ENCODE peak calls at places on chromosomes 7 and 10, in ten cellular contexts. G is mesendoderm; D is effector CD8-positive, alpha-beta T cell; S is activated CD4-positive, alpha-beta T cell treated with anti-CD3 and anti-CD28 coated beads, Interleukin-2, amount 10 ng/mL, durations not matched to agents 7 days and 5 days; L is NCI-H1105; H is cardiac septum; Y is GM03348; U is COR-L47; W is amygdala; X is GM10248. V is an unnamed sample.

GRCh38 chr7:101558742-101559325 is 70.3 kb downstream of the MYL10 start:
- DNase-seq in X (peak), Y (no peak), S (no peak), U (no peak), G (no peak), W (no peak), L (no peak), D (no peak), H (peak), V (no peak)

GRCh38 chr7:34191766-34192550 is 286.6 kb downstream of the BMPER start:
- DNase-seq in L (no peak), S (no peak), U (no peak), G (no peak), W (peak), X (no peak), D (no peak), H (no peak), Y (no peak), V (no peak)

GRCh38 chr10:69807122-69807521 is 5.4 kb downstream of the COL13A1 start:
- DNase-seq in H (no peak), U (no peak), X (no peak), G (no peak), D (no peak), Y (peak), L (no peak), S (no peak), W (no peak), V (no peak)

GRCh38 chr7:77651544-77652162 is 44.6 kb upstream of the RSBN1L start:
- DNase-seq in W (no peak), G (peak), U (peak), H (no peak), L (no peak), Y (peak), S (peak), D (no peak), X (peak), V (no peak)

GRCh38 chr10:87705339-87705738 is 45.7 kb downstream of the PAPSS2 start:
- DNase-seq in U (no peak), S (no peak), H (no peak), X (no peak), Y (peak), D (no peak), G (no peak), W (no peak), L (no peak), V (no peak)

GRCh38 chr7:46558482-46559193 is 637.6 kb upstream of the IGFBP3 start:
- DNase-seq in X (no peak), U (no peak), Y (peak), L (no peak), S (no peak), G (no peak), H (no peak), D (no peak), W (no peak), V (no peak)

GRCh38 chr10:91901784-91902677 is 7.3 kb downstream of the FGFBP3 start:
- DNase-seq in L (no peak), Y (peak), X (no peak), G (peak), S (peak), D (no peak), H (no peak), W (no peak), U (no peak), V (peak)

GRCh38 chr10:6301482-6302083 is 98.9 kb downstream of the PFKFB3 start:
- DNase-seq in Y (no peak), D (no peak), W (no peak), X (no peak), U (no peak), G (no peak), H (no peak), L (no peak), S (no peak), V (no peak)

GRCh38 chr10:103789771-103790201 is 65.6 kb downstream of the SH3PXD2A start:
- DNase-seq in U (no peak), S (no peak), Y (no peak), X (no peak), D (no peak), L (no peak), W (no peak), G (no peak), H (no peak), V (no peak)

GRCh38 chr7:100389437-100390088 is 16.3 kb downstream of the PILRA start:
- DNase-seq in G (no peak), W (no peak), Y (no peak), X (no peak), L (no peak), S (no peak), D (no peak), H (no peak), U (no peak), V (no peak)

GRCh38 chr7:79296553-79297320 is 156.7 kb downstream of the MAGI2 start:
- DNase-seq in W (no peak), H (no peak), Y (no peak), S (no peak), L (no peak), D (no peak), G (no peak), X (no peak), U (no peak), V (no peak)

GRCh38 chr10:33008499-33009243 is 50.6 kb upstream of the ITGB1 start:
- DNase-seq in D (peak), W (no peak), X (peak), H (no peak), L (peak), Y (peak), G (peak), U (peak), S (peak), V (peak)

GRCh38 chr7:4631664-4632171 is 50.4 kb upstream of the FOXK1 start:
- DNase-seq in W (peak), Y (peak), D (no peak), S (no peak), L (no peak), H (peak), U (peak), X (no peak), G (peak), V (no peak)

GRCh38 chr10:100510533-100511308 is 8.9 kb downstream of the SEC31B start:
- DNase-seq in W (no peak), U (no peak), X (no peak), Y (no peak), L (no peak), D (peak), G (no peak), H (no peak), S (peak), V (peak)

GRCh38 chr7:2542011-2542923 is 13.1 kb downstream of the BRAT1 start:
- DNase-seq in Y (no peak), U (no peak), G (no peak), X (no peak), L (no peak), D (no peak), S (no peak), H (peak), W (no peak), V (peak)

GRCh38 chr10:106571216-106571954 is 593.1 kb downstream of the SORCS1 start:
- DNase-seq in S (no peak), D (no peak), Y (peak), G (peak), W (peak), H (no peak), X (no peak), L (no peak), U (no peak), V (no peak)

GRCh38 chr10:3397846-3398245 is 225.3 kb upstream of the PITRM1 start:
- DNase-seq in U (no peak), S (no peak), L (no peak), D (no peak), H (peak), Y (no peak), G (no peak), W (no peak), X (no peak), V (no peak)

GRCh38 chr10:101835406-101835805 is 8.2 kb downstream of the KCNIP2 start:
- DNase-seq in G (no peak), W (no peak), X (no peak), S (no peak), L (no peak), Y (no peak), U (no peak), D (no peak), H (no peak), V (no peak)

GRCh38 chr7:78172138-78172887 is 373.7 kb downstream of the PHTF2 start:
- DNase-seq in G (peak), D (no peak), W (no peak), Y (no peak), X (no peak), H (no peak), U (peak), L (no peak), S (no peak), V (no peak)

GRCh38 chr10:58206251-58206650 is 61.4 kb downstream of the IPMK start:
- DNase-seq in X (no peak), W (no peak), G (no peak), Y (no peak), D (no peak), L (no peak), U (no peak), H (no peak), S (no peak), V (no peak)

GRCh38 chr7:22667562-22668239 is 59.3 kb upstream of the IL6 start:
- DNase-seq in G (peak), D (no peak), S (no peak), L (no peak), W (no peak), H (no peak), Y (no peak), X (no peak), U (peak), V (no peak)

GRCh38 chr10:4519691-4520402 is 306.2 kb upstream of the AKR1E2 start:
- DNase-seq in D (no peak), S (no peak), G (no peak), H (no peak), Y (peak), L (no peak), W (no peak), X (no peak), U (no peak), V (no peak)

GRCh38 chr10:33134011-33134751 is 176.2 kb upstream of the ITGB1 start:
- DNase-seq in X (no peak), L (no peak), D (no peak), S (peak), G (no peak), H (no peak), U (no peak), Y (peak), W (no peak), V (peak)

GRCh38 chr10:22649390-22649841 is 65.0 kb downstream of the PIP4K2A start:
- DNase-seq in S (peak), D (no peak), H (no peak), G (no peak), L (no peak), W (no peak), X (no peak), Y (no peak), U (no peak), V (no peak)

GRCh38 chr7:6026011-6026819 is 5.0 kb upstream of the ANKRD61 start:
- DNase-seq in Y (peak), U (peak), S (peak), G (peak), X (peak), W (no peak), H (peak), D (peak), L (no peak), V (peak)

V was measured in natural killer cell treated with Interleukin-12 subunit alpha and Interleukin-12 subunit beta and Interleukin-15 and Interleukin-18, amount 100 ng/mL, for 72 hours.